ENCODE peak calls at places on chromosomes 11 and 22, in four cellular contexts. R, Q, P and M are unnamed samples.

GRCh38 chr11:1281974-1282365 is 27.5 kb downstream of the TOLLIP start:
- DNase-seq in P (no peak), R (no peak), Q (no peak), M (no peak)

GRCh38 chr11:8234425-8234821 is 29.3 kb downstream of the LMO1 start:
- DNase-seq in P (no peak), Q (no peak), R (no peak), M (no peak)

GRCh38 chr11:98104249-98104648 is 916.5 kb upstream of the CNTN5 start:
- DNase-seq in R (no peak), P (no peak), Q (no peak), M (no peak)

GRCh38 chr11:31455177-31455576 is 54.2 kb downstream of the IMMP1L start:
- DNase-seq in P (no peak), R (no peak), Q (no peak), M (no peak)

GRCh38 chr11:72605958-72606357 is 68.3 kb downstream of the PDE2A start:
- DNase-seq in R (no peak), P (no peak), Q (no peak), M (no peak)

GRCh38 chr11:64643927-64644326 is 52.9 kb downstream of the SLC22A12 start:
- DNase-seq in Q (no peak), P (no peak), R (no peak), M (no peak)

GRCh38 chr22:30733081-30733680 is 38.5 kb downstream of the OSBP2 start:
- DNase-seq in Q (peak; percentile 72), P (no peak), R (peak; percentile 75), M (no peak)

GRCh38 chr22:42433754-42434153 is 1.6 kb upstream of the NFAM1 start:
- DNase-seq in R (no peak), Q (no peak), P (no peak), M (no peak)

GRCh38 chr11:95108159-95108611 is 18.5 kb downstream of the ENDOD1 start:
- DNase-seq in P (no peak), Q (peak; percentile 90), R (peak; percentile 34), M (peak; percentile 12)

GRCh38 chr22:21447694-21448402 is 19.3 kb upstream of the TMEM191C start:
- DNase-seq in R (no peak), P (peak; percentile 77), Q (no peak), M (no peak)

GRCh38 chr11:57932105-57932504 is 91.6 kb upstream of the OR9Q1 start:
- DNase-seq in P (no peak), Q (no peak), R (no peak), M (no peak)

GRCh38 chr11:58057481-58057880 is 26.7 kb downstream of the OR6Q1 start:
- DNase-seq in R (peak; percentile 77), Q (no peak), P (no peak), M (no peak)

GRCh38 chr11:132060546-132060945 is 690.1 kb downstream of the NTM start:
- DNase-seq in R (peak; percentile 23), Q (peak; percentile 6), P (no peak), M (no peak)

GRCh38 chr11:126755494-126755893 is 245.1 kb downstream of the KIRREL3 start:
- DNase-seq in P (no peak), R (no peak), Q (no peak), M (no peak)

GRCh38 chr11:18105802-18106574 is at the start of gene SAAL1:
- DNase-seq in Q (peak; percentile 81), R (peak; percentile 67), P (peak; percentile 84), M (peak; percentile 18)

GRCh38 chr11:61120865-61121831 is 18.9 kb downstream of the CD5 start:
- DNase-seq in R (peak; percentile 34), P (peak; percentile 59), Q (no peak), M (no peak)

GRCh38 chr11:88229303-88229702 is 54.1 kb upstream of the RAB38 start:
- DNase-seq in P (no peak), Q (no peak), R (no peak), M (no peak)
- H3K9me3 ChIP-seq in P (no peaks in the 10 kb centered on the region), Q (no peaks in the 10 kb centered on the region), R (no peaks in the 10 kb centered on the region), M (peaks cover 17% of the 10 kb centered on the region)

GRCh38 chr11:35170503-35170902 is 31.5 kb downstream of the CD44 start:
- DNase-seq in R (no peak), P (no peak), Q (no peak), M (no peak)

GRCh38 chr11:35173011-35173511 is 34.1 kb downstream of the CD44 start:
- DNase-seq in Q (no peak), R (peak; percentile 42), P (peak; percentile 54), M (no peak)

GRCh38 chr11:35174666-35175065 is 35.7 kb downstream of the CD44 start:
- DNase-seq in Q (peak; percentile 36), P (no peak), R (peak; percentile 90), M (no peak)

GRCh38 chr11:35171226-35171625 is 32.3 kb downstream of the CD44 start:
- DNase-seq in R (no peak), P (no peak), Q (no peak), M (no peak)

GRCh38 chr11:35173620-35174278 is 34.8 kb downstream of the CD44 start:
- DNase-seq in P (no peak), R (no peak), Q (no peak), M (no peak)
- H3K4me1 ChIP-seq in P (peaks cover 54% of the 10 kb centered on the region), R (peaks cover 32% of the 10 kb centered on the region), Q (peaks cover 23% of the 10 kb centered on the region), M (peaks cover 15% of the 10 kb centered on the region)

GRCh38 chr11:71507102-71507501 is 20.0 kb upstream of the KRTAP5-7 start:
- DNase-seq in R (no peak), P (no peak), Q (no peak), M (no peak)
- H3K9me3 ChIP-seq in R (peaks cover 12% of the 10 kb centered on the region), P (no peaks in the 10 kb centered on the region), Q (no peaks in the 10 kb centered on the region), M (peaks cover 5% of the 10 kb centered on the region)

DNA sequence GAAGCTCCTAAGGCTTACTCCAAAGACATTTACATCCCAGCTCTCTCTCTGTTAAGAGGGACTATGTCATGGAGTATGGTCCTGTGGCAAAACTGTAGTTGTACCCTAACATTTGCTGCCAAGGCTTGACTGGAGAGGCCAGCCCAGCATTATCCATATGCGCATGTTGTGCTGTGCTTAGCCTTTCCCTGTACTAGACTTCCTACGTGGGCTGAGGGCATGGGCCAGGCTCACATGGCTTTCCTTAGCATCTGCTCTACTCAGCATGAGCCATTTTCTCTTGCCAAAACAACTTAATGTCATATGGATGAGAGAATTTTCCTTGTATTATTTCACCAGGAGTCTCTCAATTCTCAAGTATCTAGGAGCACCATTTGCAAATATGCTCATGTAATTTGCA is 71.9 kb upstream of the FAR1 start:
- DNase-seq in Q (no peak), P (no peak), R (no peak), M (no peak)
- H3K4me1 ChIP-seq in Q (no peaks in the 10 kb centered on the region), P (no peaks in the 10 kb centered on the region), R (no peaks in the 10 kb centered on the region), M (no peaks in the 10 kb centered on the region)

GRCh38 chr11:111351374-111352081 is 27.5 kb downstream of the POU2AF1 start:
- DNase-seq in P (no peak), R (no peak), Q (no peak), M (no peak)
- H3K9me3 ChIP-seq in P (no peaks in the 10 kb centered on the region), R (no peaks in the 10 kb centered on the region), Q (no peaks in the 10 kb centered on the region), M (no peaks in the 10 kb centered on the region)

GRCh38 chr11:35141538-35141937 is 2.6 kb downstream of the CD44 start:
- DNase-seq in Q (no peak), R (no peak), P (peak; percentile 24), M (peak; percentile 50)
- H3K4me1 ChIP-seq in Q (peaks cover 30% of the 10 kb centered on the region), R (peaks cover 34% of the 10 kb centered on the region), P (peaks cover 73% of the 10 kb centered on the region), M (peaks cover 50% of the 10 kb centered on the region)

GRCh38 chr11:50379484-50379883 is 346.8 kb downstream of the OR4C45 start:
- DNase-seq in P (no peak), Q (no peak), R (no peak), M (no peak)
- H3K9me3 ChIP-seq in P (no peaks in the 10 kb centered on the region), Q (peaks cover 3% of the 10 kb centered on the region), R (no peaks in the 10 kb centered on the region), M (peaks cover 86% of the 10 kb centered on the region)